ENCODE peak calls at places on chromosome 15, in nine cellular contexts. E is Karpas-422; J is CD8-positive, alpha-beta memory T cell; Z is prostate gland; T is colonic mucosa; V is lower lobe of right lung; S is neuronal stem cell; P is GM23338; N is heart left ventricle. F is an unnamed sample. For H3K27me3 and H3K36me3, the result is how much of the 10 kb centered on the place peaks cover.

GRCh38 chr15:79394231-79394630 is 37.9 kb upstream of the MINAR1 start:
- DNase-seq in E (no peak), J (no peak), Z (no peak), T (no peak), V (no peak), S (no peak), P (no peak), N (no peak), F (no peak)

GRCh38 chr15:76099388-76099787 is 39.6 kb downstream of the TMEM266 start:
- DNase-seq in E (no peak), J (no peak), Z (no peak), T (no peak), V (no peak), S (no peak), P (no peak), N (no peak), F (no peak)

GRCh38 chr15:91265431-91265940 is 165.4 kb downstream of the SV2B start:
- DNase-seq in E (no peak), J (no peak), Z (no peak), T (no peak), V (no peak), S (no peak), P (no peak), N (no peak), F (no peak)

GRCh38 chr15:90478981-90479481 is 50.7 kb upstream of the CRTC3 start:
- DNase-seq in E (no peak), J (no peak), Z (peak), T (peak), V (no peak), S (no peak), P (no peak), N (no peak), F (no peak)

GRCh38 chr15:29676961-29677402 is 145.3 kb downstream of the TJP1 start:
- DNase-seq in E (no peak), J (no peak), Z (no peak), T (no peak), V (no peak), S (no peak), P (no peak), N (no peak), F (peak)

GRCh38 chr15:72319360-72319984 is 485 bp downstream of the CELF6 start:
- DNase-seq in E (no peak), J (peak), Z (peak), T (peak), V (peak), S (peak), P (peak), N (peak), F (no peak)

GRCh38 chr15:64314456-64314855 is 41.5 kb downstream of the CSNK1G1 start:
- DNase-seq in E (no peak), J (no peak), Z (no peak), T (no peak), V (no peak), S (no peak), P (no peak), N (no peak), F (no peak)

GRCh38 chr15:97410907-97411575 is 549.5 kb upstream of the ARRDC4 start:
- DNase-seq in E (no peak), J (no peak), Z (no peak), T (no peak), V (no peak), S (no peak), P (no peak), N (no peak), F (no peak)

GRCh38 chr15:68431792-68432401 is at the start of gene ITGA11:
- DNase-seq in E (no peak), J (no peak), Z (peak), T (peak), V (peak), S (peak), P (peak), N (peak), F (peak)

GRCh38 chr15:33380406-33380805 is 69.6 kb downstream of the RYR3 start:
- DNase-seq in E (no peak), J (no peak), Z (no peak), T (no peak), V (no peak), S (no peak), P (no peak), N (no peak), F (no peak)

GRCh38 chr15:78162038-78162437 is 12.9 kb downstream of the IDH3A start:
- DNase-seq in E (no peak), J (no peak), Z (no peak), T (no peak), V (no peak), S (no peak), P (no peak), N (no peak), F (no peak)

GRCh38 chr15:96037584-96037983 is 292.9 kb upstream of the NR2F2 start:
- DNase-seq in E (no peak), J (no peak), Z (no peak), T (no peak), V (no peak), S (no peak), P (no peak), N (no peak), F (no peak)

GRCh38 chr15:76460347-76460746 is 123.8 kb downstream of the ISL2 start:
- DNase-seq in E (no peak), J (no peak), Z (no peak), T (no peak), V (no peak), S (no peak), P (no peak), N (no peak), F (no peak)

GRCh38 chr15:95684126-95684525 is 646.4 kb upstream of the NR2F2 start:
- DNase-seq in E (no peak), J (no peak), Z (no peak), T (no peak), V (no peak), S (no peak), P (no peak), N (no peak), F (no peak)

GRCh38 chr15:92861742-92862141 is 38.4 kb upstream of the CHD2 start:
- DNase-seq in E (no peak), J (no peak), Z (no peak), T (no peak), V (no peak), S (no peak), P (no peak), N (no peak), F (no peak)

GRCh38 chr15:71124937-71125755 is 9.9 kb downstream of the THSD4 start:
- DNase-seq in E (no peak), J (no peak), Z (peak), T (no peak), V (no peak), S (no peak), P (no peak), N (no peak), F (peak)

GRCh38 chr15:19973718-19974117 is 567.9 kb downstream of the GOLGA6L6 start:
- DNase-seq in E (no peak), J (no peak), Z (no peak), T (no peak), V (no peak), S (no peak), P (no peak), N (no peak), F (no peak)

GRCh38 chr15:56215769-56216168 is 27.9 kb downstream of the RFX7 start:
- DNase-seq in E (no peak), J (no peak), Z (no peak), T (no peak), V (no peak), S (no peak), P (peak), N (no peak), F (peak)

GRCh38 chr15:57440799-57441198 is 64.5 kb downstream of the CGNL1 start:
- DNase-seq in E (no peak), J (no peak), Z (no peak), T (no peak), V (no peak), S (no peak), P (no peak), N (no peak), F (no peak)

GRCh38 chr15:56739964-56740640 is 6.8 kb upstream of the ZNF280D start:
- DNase-seq in E (peak), J (no peak), Z (no peak), T (no peak), V (no peak), S (no peak), P (peak), N (no peak), F (peak)

GRCh38 chr15:31270767-31271166 is 55.9 kb upstream of the KLF13 start:
- DNase-seq in E (peak), J (no peak), Z (no peak), T (peak), V (no peak), S (peak), P (peak), N (no peak), F (peak)

GRCh38 chr15:79923068-79923514 is 26.3 kb upstream of the MTHFS start:
- DNase-seq in E (peak), J (peak), Z (peak), T (peak), V (peak), S (peak), P (peak), N (peak), F (peak)

GRCh38 chr15:65638681-65639089 is 16.9 kb downstream of the SLC24A1 start:
- DNase-seq in E (peak), J (peak), Z (peak), T (peak), V (no peak), S (peak), P (peak), N (no peak), F (peak)

GRCh38 chr15:93974804-93975481 is 256.4 kb upstream of the MCTP2 start:
- DNase-seq in E (no peak), J (no peak), Z (peak), T (no peak), V (no peak), S (peak), P (peak), N (no peak), F (peak)

GRCh38 chr15:73001840-73002239 is 50.4 kb upstream of the NEO1 start:
- DNase-seq in E (no peak), J (no peak), Z (no peak), T (no peak), V (no peak), S (no peak), P (no peak), N (no peak), F (no peak)

GRCh38 chr15:85141601-85142185 is 160.0 kb downstream of the PDE8A start:
- DNase-seq in E (no peak), J (no peak), Z (no peak), T (no peak), V (no peak), S (no peak), P (no peak), N (no peak), F (no peak)

GRCh38 chr15:74724570-74725240 is 623 bp downstream of the CYP1A1 start:
- DNase-seq in E (no peak), J (no peak), Z (no peak), T (no peak), V (no peak), S (no peak), P (no peak), N (no peak), F (no peak)

GRCh38 chr15:67611803-67612369 is 69.4 kb downstream of the MAP2K5 start:
- DNase-seq in E (no peak), J (no peak), Z (no peak), T (no peak), V (no peak), S (no peak), P (no peak), N (no peak), F (no peak)

GRCh38 chr15:35505152-35505551 is 40.8 kb downstream of the DPH6 start:
- DNase-seq in E (no peak), J (no peak), Z (no peak), T (no peak), V (no peak), S (no peak), P (no peak), N (no peak), F (no peak)

GRCh38 chr15:68792901-68793766 is 27.6 kb downstream of the ANP32A start:
- DNase-seq in E (no peak), J (no peak), Z (peak), T (peak), V (peak), S (no peak), P (no peak), N (no peak), F (no peak)

GRCh38 chr15:57591822-57592367 is at the start of gene MYZAP:
- DNase-seq in E (no peak), J (no peak), Z (peak), T (peak), V (peak), S (peak), P (peak), N (peak), F (peak)

GRCh38 chr15:62853833-62854210 is 188.7 kb upstream of the TPM1 start:
- DNase-seq in E (no peak), J (no peak), Z (peak), T (no peak), V (no peak), S (no peak), P (peak), N (no peak), F (no peak)

GRCh38 chr15:48636511-48636910 is 9.0 kb downstream of the FBN1 start:
- DNase-seq in E (no peak), J (no peak), Z (no peak), T (no peak), V (no peak), S (no peak), P (no peak), N (no peak), F (no peak)

GRCh38 chr15:79610021-79610420 is 177.9 kb downstream of the MINAR1 start:
- DNase-seq in E (no peak), J (no peak), Z (no peak), T (no peak), V (no peak), S (no peak), P (no peak), N (no peak), F (no peak)

GRCh38 chr15:88613074-88613944 is 7.8 kb upstream of the AEN start:
- DNase-seq in E (no peak), J (no peak), Z (no peak), T (no peak), V (no peak), S (no peak), P (peak), N (no peak), F (peak)

GRCh38 chr15:41936649-41937567 is 35.4 kb downstream of the EHD4 start:
- DNase-seq in E (no peak), J (peak), Z (no peak), T (no peak), V (no peak), S (no peak), P (no peak), N (peak), F (no peak)

GRCh38 chr15:31279221-31280036 is 47.2 kb upstream of the KLF13 start:
- DNase-seq in E (no peak), J (no peak), Z (peak), T (peak), V (no peak), S (no peak), P (no peak), N (no peak), F (peak)

DNA sequence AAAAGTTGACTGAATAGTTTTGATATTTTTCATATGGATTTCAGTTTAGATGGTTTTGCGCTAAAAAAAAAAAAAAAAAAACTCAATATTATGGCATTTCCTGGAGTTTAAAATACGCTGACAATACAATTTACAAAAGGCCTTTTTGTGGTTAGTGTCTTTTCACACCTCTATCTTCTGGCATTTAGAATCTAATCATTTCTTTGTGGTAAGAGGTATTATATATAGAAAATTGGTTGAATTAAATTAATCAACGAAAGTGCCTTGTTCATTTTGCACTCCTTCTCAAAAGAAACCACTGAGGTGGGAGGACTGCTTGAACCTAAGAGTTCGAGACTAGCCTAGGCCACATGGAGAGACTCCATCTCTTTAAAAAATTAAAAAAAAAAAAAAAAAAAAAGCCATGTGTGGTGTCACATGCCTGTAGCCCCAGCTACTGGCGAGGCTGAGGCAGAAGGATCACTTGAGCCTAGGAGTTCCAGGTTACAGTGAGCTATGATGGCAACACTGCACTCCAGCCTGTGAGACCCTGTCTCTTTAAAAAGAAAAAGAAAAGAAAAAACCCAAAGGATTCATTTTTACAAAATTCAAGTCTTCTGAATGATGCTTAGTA is 90.0 kb upstream of the ICE2 start:
- DNase-seq in E (no peak), J (no peak), Z (no peak), T (no peak), V (no peak), S (no peak), P (no peak), N (no peak), F (no peak)
- H3K4me3 ChIP-seq in E (no peak), J (peak), Z (no peak), T (no peak), V (no peak), S (no peak), P (no peak), N (no peak), F (no peak)

GRCh38 chr15:82196353-82196752 is 66.2 kb downstream of the EFL1 start:
- DNase-seq in E (no peak), J (no peak), Z (no peak), T (no peak), V (no peak), S (no peak), P (no peak), N (no peak), F (no peak)

GRCh38 chr15:82197734-82198594 is 64.6 kb downstream of the EFL1 start:
- DNase-seq in E (peak), J (peak), Z (peak), T (peak), V (no peak), S (peak), P (peak), N (peak), F (peak)
- H3K27me3 ChIP-seq in E (under half), J (under half), Z (under half), T (under half), V (under half), S (under half), P (under half), N (under half), F (under half)

GRCh38 chr15:39974656-39975230 is 40.8 kb downstream of the EIF2AK4 start:
- DNase-seq in E (no peak), J (no peak), Z (peak), T (no peak), V (no peak), S (no peak), P (no peak), N (no peak), F (no peak)
- H3K36me3 ChIP-seq in E (under half), J (under half), Z (under half), T (under half), V (half or more), S (half or more), P (under half), N (under half), F (under half)

GRCh38 chr15:36880226-36880912 is 220.0 kb downstream of the MEIS2 start:
- DNase-seq in E (no peak), J (no peak), Z (no peak), T (no peak), V (no peak), S (peak), P (peak), N (peak), F (peak)
- H3K4me3 ChIP-seq in E (no peak), J (no peak), Z (no peak), T (no peak), V (no peak), S (no peak), P (peak), N (peak), F (peak)

F was measured in H7.